ENCODE peak calls at places on chromosomes 3 and 15, in six cellular contexts. L is mesenteric fat pad; D is effector CD8-positive, alpha-beta T cell; G is HT1080; T is aorta; K is GM23338. J is an unnamed sample.

GRCh38 chr3:98655666-98656065 is 62.3 kb upstream of the CPOX start:
- DNase-seq in T (no peak), K (no peak), D (no peak), L (no peak), G (peak; percentile 52), J (no peak)

GRCh38 chr3:146166450-146167222 is 5.7 kb upstream of the PLOD2 start:
- DNase-seq in D (no peak), L (no peak), G (peak; percentile 82), K (no peak), T (no peak), J (no peak)

GRCh38 chr15:60047701-60048100 is 43.6 kb downstream of the FOXB1 start:
- DNase-seq in K (no peak), L (no peak), G (no peak), D (no peak), T (no peak), J (no peak)

GRCh38 chr3:142445816-142446254 is 2.0 kb downstream of the XRN1 start:
- DNase-seq in T (no peak), L (no peak), K (no peak), G (peak; percentile 58), D (no peak), J (no peak)

GRCh38 chr15:68183886-68184285 is 21.2 kb downstream of the CALML4 start:
- DNase-seq in L (no peak), K (no peak), G (peak; percentile 7), T (no peak), D (no peak), J (no peak)

GRCh38 chr3:195929452-195929851 is 21.1 kb upstream of the TNK2 start:
- DNase-seq in G (no peak), K (peak; percentile 42), D (no peak), L (no peak), T (no peak), J (peak; percentile 2)

GRCh38 chr3:35932995-35933394 is 293.7 kb downstream of the ARPP21 start:
- DNase-seq in D (no peak), G (peak; percentile 97), T (no peak), L (no peak), K (no peak), J (no peak)

GRCh38 chr3:81838455-81838854 is 77.0 kb upstream of the GBE1 start:
- DNase-seq in T (no peak), K (no peak), D (no peak), G (no peak), L (no peak), J (no peak)

GRCh38 chr3:46844851-46845250 is 18.4 kb downstream of the MYL3 start:
- DNase-seq in T (no peak), G (no peak), L (no peak), D (no peak), K (no peak), J (no peak)

GRCh38 chr3:128969993-128970740 is 23.7 kb downstream of the CFAP92 start:
- DNase-seq in G (peak; percentile 55), K (peak; percentile 78), L (no peak), D (peak; percentile 36), T (no peak), J (no peak)

GRCh38 chr3:52774901-52775864 is 2.2 kb upstream of the ITIH1 start:
- DNase-seq in L (peak; percentile 81), D (no peak), K (no peak), T (peak; percentile 51), G (no peak), J (no peak)

GRCh38 chr15:39188930-39189329 is 391.9 kb upstream of the THBS1 start:
- DNase-seq in G (peak; percentile 94), T (no peak), D (no peak), K (no peak), L (no peak), J (no peak)

GRCh38 chr15:41691471-41691870 is 31.3 kb downstream of the MGA start:
- DNase-seq in K (no peak), G (no peak), T (no peak), D (no peak), L (no peak), J (no peak)

GRCh38 chr15:90603893-90604292 is 74.2 kb downstream of the CRTC3 start:
- DNase-seq in K (peak; percentile 42), L (no peak), G (peak; percentile 20), T (peak; percentile 81), D (peak; percentile 1), J (no peak)

GRCh38 chr3:13785351-13785750 is 94.5 kb downstream of the WNT7A start:
- DNase-seq in G (no peak), L (no peak), D (no peak), K (peak; percentile 24), T (peak; percentile 31), J (no peak)

GRCh38 chr15:75650908-75651809 is 3.4 kb downstream of the SNX33 start:
- DNase-seq in D (no peak), T (no peak), L (no peak), K (no peak), G (peak; percentile 59), J (no peak)

GRCh38 chr15:50017522-50017921 is 101.5 kb downstream of the ATP8B4 start:
- DNase-seq in T (no peak), L (no peak), K (no peak), G (no peak), D (no peak), J (no peak)

GRCh38 chr3:28835249-28835648 is 445.6 kb upstream of the RBMS3 start:
- DNase-seq in K (peak; percentile 13), T (no peak), G (no peak), D (no peak), L (no peak), J (no peak)

GRCh38 chr3:81339040-81339845 is 422.2 kb downstream of the GBE1 start:
- DNase-seq in G (peak; percentile 37), L (no peak), D (no peak), T (no peak), K (peak; percentile 56), J (no peak)

GRCh38 chr15:64930778-64931240 is 19.1 kb downstream of the ANKDD1A start:
- DNase-seq in G (peak; percentile 52), L (peak; percentile 77), D (no peak), T (no peak), K (no peak), J (no peak)

GRCh38 chr3:39147374-39147709 is 6.0 kb downstream of the CSRNP1 start:
- DNase-seq in G (no peak), K (no peak), T (no peak), D (no peak), L (no peak), J (no peak)

GRCh38 chr3:128498127-128498626 is 5.2 kb upstream of the GATA2 start:
- DNase-seq in G (no peak), L (no peak), T (no peak), D (no peak), K (no peak), J (no peak)

GRCh38 chr15:88624156-88624970 is 3.2 kb downstream of the AEN start:
- DNase-seq in K (peak; percentile 57), G (peak; percentile 39), D (peak; percentile 33), L (peak; percentile 64), T (peak; percentile 70), J (no peak)

GRCh38 chr3:94185753-94186152 is 122.9 kb downstream of the NSUN3 start:
- DNase-seq in D (no peak), K (no peak), L (no peak), G (peak; percentile 44), T (no peak), J (no peak)

GRCh38 chr3:163043074-163043473 is 1546.5 kb downstream of the OTOL1 start:
- DNase-seq in G (peak; percentile 27), K (peak; percentile 28), D (no peak), L (no peak), T (no peak), J (no peak)

GRCh38 chr15:68354268-68354667 is 76.7 kb downstream of the FEM1B start:
- DNase-seq in K (no peak), D (no peak), L (no peak), G (peak; percentile 17), T (no peak), J (no peak)

GRCh38 chr3:99545941-99546580 is 92.3 kb upstream of the COL8A1 start:
- DNase-seq in K (no peak), L (no peak), T (no peak), D (no peak), G (no peak), J (no peak)

GRCh38 chr3:42117175-42118008 is 26.2 kb downstream of the TRAK1 start:
- DNase-seq in D (no peak), L (peak; percentile 83), K (peak; percentile 79), G (peak; percentile 93), T (peak; percentile 86), J (no peak)

GRCh38 chr3:39189150-39189510 is 3.3 kb downstream of the XIRP1 start:
- DNase-seq in G (no peak), T (no peak), L (no peak), K (no peak), D (no peak), J (no peak)

GRCh38 chr3:147397911-147398809 is 8.2 kb downstream of the ZIC4 start:
- DNase-seq in K (peak; percentile 90), T (no peak), D (no peak), G (no peak), L (no peak), J (peak; percentile 33)

GRCh38 chr15:72117448-72117697 is 577 bp downstream of the MYO9A start:
- DNase-seq in D (peak; percentile 55), L (peak; percentile 92), K (peak; percentile 88), G (peak; percentile 83), T (peak; percentile 95), J (peak; percentile 89)

GRCh38 chr3:110727056-110727455 is 344.6 kb upstream of the NECTIN3 start:
- DNase-seq in T (no peak), G (no peak), D (no peak), K (no peak), L (no peak), J (no peak)

GRCh38 chr3:176927280-176927679 is 270.0 kb downstream of the TBL1XR1 start:
- DNase-seq in K (no peak), L (no peak), G (no peak), D (no peak), T (no peak), J (no peak)

J was measured in coronary artery.